ENCODE peak calls at places on chromosome 6, in nine cellular contexts. Z is foreskin keratinocyte, R is HFFc6, L is H54, K is midbrain, F is iris pigment epithelial cell, X is WTC11, M is dermis blood vessel endothelial cell, D is A549. P is an unnamed sample.
A peak's percentile ranks its signal among the peaks of the same experiment; 100 is the strongest.

GRCh38 chr6:111871725-111872520 is 1.3 kb downstream of the FYN start:
- DNase-seq in Z (peak; percentile 38), R (peak; percentile 19), L (peak; percentile 15), K (peak; percentile 81), F (peak; percentile 24), X (no peak), M (peak; percentile 57), D (no peak), P (peak; percentile 72)

GRCh38 chr6:37176268-37177082 is 6.5 kb downstream of the PIM1 start:
- DNase-seq in Z (no peak), R (no peak), L (no peak), K (no peak), F (no peak), X (no peak), M (no peak), D (peak; percentile 32), P (peak; percentile 13)

GRCh38 chr6:113120214-113120576 is 737.0 kb upstream of the MARCKS start:
- DNase-seq in Z (peak; percentile 96), R (peak; percentile 95), L (no peak), K (no peak), F (peak; percentile 99), X (no peak), M (peak; percentile 70), D (peak; percentile 70), P (no peak)

GRCh38 chr6:108277831-108278230 is 17.0 kb upstream of the SNX3 start:
- DNase-seq in Z (no peak), R (no peak), L (no peak), K (no peak), F (peak; percentile 1), X (no peak), M (no peak), D (no peak), P (no peak)

GRCh38 chr6:21596379-21597242 is 3.1 kb downstream of the SOX4 start:
- DNase-seq in Z (peak; percentile 57), R (peak; percentile 50), L (peak; percentile 59), K (peak; percentile 70), F (peak; percentile 56), X (peak; percentile 60), M (peak; percentile 59), D (peak; percentile 67), P (peak; percentile 76)

GRCh38 chr6:31585531-31585930 is 546 bp upstream of the LST1 start:
- DNase-seq in Z (no peak), R (peak; percentile 25), L (no peak), K (no peak), F (no peak), X (peak; percentile 62), M (peak; percentile 33), D (peak; percentile 36), P (no peak)

GRCh38 chr6:125220712-125221111 is 67.1 kb downstream of the TPD52L1 start:
- DNase-seq in Z (no peak), R (no peak), L (no peak), K (peak; percentile 20), F (no peak), X (no peak), M (no peak), D (no peak), P (no peak)

GRCh38 chr6:163501440-163501839 is 86.9 kb downstream of the QKI start:
- DNase-seq in Z (no peak), R (no peak), L (no peak), K (no peak), F (no peak), X (no peak), M (no peak), D (no peak), P (no peak)

GRCh38 chr6:15337584-15337981 is 91.7 kb downstream of the JARID2 start:
- DNase-seq in Z (no peak), R (no peak), L (no peak), K (no peak), F (no peak), X (no peak), M (no peak), D (no peak), P (no peak)

GRCh38 chr6:26232950-26233607 is 131.9 kb upstream of the BTN3A2 start:
- DNase-seq in Z (peak; percentile 83), R (peak; percentile 66), L (no peak), K (no peak), F (peak; percentile 78), X (no peak), M (peak; percentile 42), D (peak; percentile 75), P (peak; percentile 76)

GRCh38 chr6:149020319-149020718 is 273.5 kb downstream of the UST start:
- DNase-seq in Z (peak; percentile 34), R (no peak), L (no peak), K (no peak), F (no peak), X (no peak), M (no peak), D (no peak), P (no peak)

GRCh38 chr6:138546733-138547185 is 47.5 kb upstream of the NHSL1 start:
- DNase-seq in Z (peak; percentile 65), R (no peak), L (peak; percentile 42), K (no peak), F (peak; percentile 59), X (no peak), M (peak; percentile 94), D (no peak), P (no peak)

GRCh38 chr6:8180327-8181161 is 78.2 kb upstream of the EEF1E1 start:
- DNase-seq in Z (peak; percentile 56), R (peak; percentile 84), L (peak; percentile 75), K (no peak), F (peak; percentile 87), X (no peak), M (no peak), D (no peak), P (peak; percentile 40)

GRCh38 chr6:168469198-168469943 is 28.4 kb downstream of the SMOC2 start:
- DNase-seq in Z (no peak), R (no peak), L (no peak), K (no peak), F (no peak), X (no peak), M (no peak), D (no peak), P (no peak)

GRCh38 chr6:84280030-84280429 is 52.6 kb upstream of the CEP162 start:
- DNase-seq in Z (peak; percentile 60), R (peak; percentile 58), L (no peak), K (no peak), F (peak; percentile 5), X (no peak), M (no peak), D (peak; percentile 31), P (no peak)

GRCh38 chr6:156559151-156559690 is 218.0 kb upstream of the ARID1B start:
- DNase-seq in Z (no peak), R (no peak), L (no peak), K (no peak), F (no peak), X (no peak), M (no peak), D (no peak), P (no peak)

GRCh38 chr6:72835749-72836148 is 213.9 kb downstream of the KCNQ5 start:
- DNase-seq in Z (no peak), R (no peak), L (no peak), K (no peak), F (no peak), X (no peak), M (no peak), D (no peak), P (no peak)

GRCh38 chr6:56594699-56595098 is 48.0 kb downstream of the DST start:
- DNase-seq in Z (peak; percentile 24), R (no peak), L (no peak), K (no peak), F (no peak), X (no peak), M (peak; percentile 28), D (no peak), P (peak; percentile 34)

GRCh38 chr6:34276881-34277762 is 28.3 kb upstream of the SMIM29 start:
- DNase-seq in Z (no peak), R (no peak), L (no peak), K (no peak), F (no peak), X (no peak), M (no peak), D (no peak), P (peak; percentile 77)

GRCh38 chr6:106119526-106119925 is 33.4 kb downstream of the PRDM1 start:
- DNase-seq in Z (peak; percentile 55), R (no peak), L (no peak), K (no peak), F (no peak), X (no peak), M (no peak), D (no peak), P (no peak)

GRCh38 chr6:1611572-1612385 is 2.1 kb downstream of the FOXC1 start:
- DNase-seq in Z (no peak), R (no peak), L (no peak), K (no peak), F (peak; percentile 54), X (no peak), M (peak; percentile 65), D (peak; percentile 29), P (no peak)

GRCh38 chr6:158207452-158207788 is 39.3 kb downstream of the GTF2H5 start:
- DNase-seq in Z (peak; percentile 97), R (peak; percentile 20), L (no peak), K (no peak), F (peak; percentile 93), X (no peak), M (peak; percentile 80), D (no peak), P (no peak)

GRCh38 chr6:157330831-157331230 is 7.5 kb upstream of the TMEM242 start:
- DNase-seq in Z (no peak), R (no peak), L (no peak), K (no peak), F (no peak), X (no peak), M (no peak), D (no peak), P (no peak)

GRCh38 chr6:85460951-85461805 is 11.3 kb downstream of the NT5E start:
- DNase-seq in Z (peak; percentile 65), R (peak; percentile 28), L (no peak), K (no peak), F (peak; percentile 87), X (no peak), M (peak; percentile 73), D (no peak), P (no peak)

GRCh38 chr6:135013211-135013610 is 41.4 kb downstream of the HBS1L start:
- DNase-seq in Z (no peak), R (no peak), L (no peak), K (no peak), F (no peak), X (no peak), M (no peak), D (no peak), P (no peak)

GRCh38 chr6:26478985-26479278 is 21.2 kb upstream of the BTN1A1 start:
- DNase-seq in Z (no peak), R (no peak), L (no peak), K (no peak), F (no peak), X (no peak), M (no peak), D (no peak), P (no peak)

GRCh38 chr6:170316071-170316470 is 9.5 kb downstream of the FAM120B start:
- DNase-seq in Z (no peak), R (no peak), L (no peak), K (no peak), F (peak; percentile 59), X (no peak), M (no peak), D (no peak), P (no peak)

GRCh38 chr6:98977606-98978292 is 30.0 kb upstream of the FBXL4 start:
- DNase-seq in Z (no peak), R (no peak), L (no peak), K (peak; percentile 12), F (no peak), X (no peak), M (peak; percentile 17), D (no peak), P (no peak)

GRCh38 chr6:133587396-133587795 is 301.5 kb upstream of the TCF21 start:
- DNase-seq in Z (no peak), R (no peak), L (no peak), K (no peak), F (no peak), X (no peak), M (no peak), D (no peak), P (no peak)

GRCh38 chr6:82818727-82819126 is 246.9 kb downstream of the UBE3D start:
- DNase-seq in Z (peak; percentile 83), R (peak; percentile 85), L (no peak), K (no peak), F (peak; percentile 37), X (no peak), M (no peak), D (no peak), P (no peak)

GRCh38 chr6:3873051-3873450 is 23.9 kb downstream of the FAM50B start:
- DNase-seq in Z (no peak), R (no peak), L (no peak), K (no peak), F (no peak), X (no peak), M (no peak), D (no peak), P (no peak)

P was measured in G401.